ENCODE peak calls at places on chromosome 1, in eight cellular contexts. H is HAP-1; W is natural killer cell; Z is NCI-H187 treated with DMSO at 0.1 percent for 48 hours; P is posterior cingulate gyrus; U is occipital lobe; Y is NCI-H1694; S is activated CD4-positive, alpha-beta memory T cell treated with anti-CD3 and anti-CD28 coated beads for 36 hours. K is an unnamed sample.

GRCh38 chr1:183431840-183432547 is 13.8 kb upstream of the NMNAT2 start:
- DNase-seq in P (no peak), H (no peak), Z (no peak), Y (no peak), S (no peak), U (no peak), W (no peak), K (no peak)

GRCh38 chr1:67850611-67851075 is 17.4 kb upstream of the GNG12 start:
- DNase-seq in Z (no peak), U (no peak), P (peak), H (no peak), W (no peak), S (peak), Y (no peak), K (no peak)

GRCh38 chr1:97145321-97145956 is 423.9 kb downstream of the PTBP2 start:
- DNase-seq in Y (no peak), H (peak), Z (no peak), S (no peak), U (peak), P (peak), W (no peak), K (no peak)

GRCh38 chr1:166122873-166123466 is 43.8 kb downstream of the FAM78B start:
- DNase-seq in Y (no peak), U (no peak), S (no peak), Z (no peak), P (no peak), H (no peak), W (no peak), K (no peak)

GRCh38 chr1:85663382-85663781 is 44.9 kb downstream of the ZNHIT6 start:
- DNase-seq in Z (no peak), U (no peak), S (no peak), P (no peak), W (no peak), H (no peak), Y (no peak), K (no peak)

GRCh38 chr1:11749203-11749689 is 12.7 kb upstream of the C1orf167 start:
- DNase-seq in U (no peak), Z (no peak), H (peak), Y (no peak), P (no peak), W (peak), S (peak), K (peak)

GRCh38 chr1:30183895-30184294 is 539.5 kb downstream of the MATN1 start:
- DNase-seq in H (no peak), Y (no peak), P (no peak), Z (no peak), S (no peak), U (no peak), W (no peak), K (no peak)

GRCh38 chr1:24501371-24502167 is 1.1 kb upstream of the RCAN3 start:
- DNase-seq in S (peak), U (no peak), P (no peak), H (no peak), Z (no peak), Y (no peak), W (no peak), K (no peak)

GRCh38 chr1:88867743-88868521 is 23.4 kb downstream of the GTF2B start:
- DNase-seq in W (no peak), Y (no peak), U (no peak), P (no peak), H (no peak), Z (no peak), S (no peak), K (no peak)

GRCh38 chr1:159056069-159056698 is 20.4 kb downstream of the AIM2 start:
- DNase-seq in P (no peak), H (no peak), Z (no peak), W (no peak), U (no peak), Y (no peak), S (no peak), K (no peak)

GRCh38 chr1:172906778-172907592 is 143.8 kb downstream of the TNFSF18 start:
- DNase-seq in P (no peak), H (no peak), Z (no peak), Y (no peak), S (peak), U (no peak), W (no peak), K (no peak)

GRCh38 chr1:16128338-16128741 is 27.5 kb downstream of the EPHA2 start:
- DNase-seq in Y (no peak), Z (no peak), P (no peak), U (no peak), W (no peak), H (no peak), S (no peak), K (no peak)

GRCh38 chr1:219126267-219126862 is 47.3 kb upstream of the LYPLAL1 start:
- DNase-seq in Z (no peak), Y (no peak), H (no peak), U (no peak), P (no peak), W (no peak), S (no peak), K (no peak)

GRCh38 chr1:206851611-206852010 is 13.8 kb upstream of the IL20 start:
- DNase-seq in U (no peak), Y (no peak), Z (no peak), P (no peak), H (no peak), S (no peak), W (no peak), K (no peak)

GRCh38 chr1:39412892-39413291 is 78.5 kb upstream of the BMP8A start:
- DNase-seq in S (no peak), U (no peak), Y (no peak), Z (no peak), P (no peak), H (no peak), W (no peak), K (no peak)

GRCh38 chr1:218886472-218886871 is 287.2 kb upstream of the LYPLAL1 start:
- DNase-seq in W (no peak), U (no peak), Y (no peak), H (no peak), S (no peak), P (peak), Z (no peak), K (no peak)

GRCh38 chr1:108199231-108199657 is 899 bp downstream of the SLC25A24 start:
- DNase-seq in U (no peak), Z (no peak), W (no peak), Y (peak), P (no peak), S (no peak), H (peak), K (no peak)

GRCh38 chr1:206464456-206464964 is 5.8 kb upstream of the IKBKE start:
- DNase-seq in H (no peak), Y (no peak), W (no peak), P (peak), S (peak), Z (no peak), U (no peak), K (no peak)

GRCh38 chr1:47776554-47777156 is 220.5 kb downstream of the TRABD2B start:
- DNase-seq in H (no peak), W (no peak), P (peak), S (no peak), U (no peak), Y (no peak), Z (no peak), K (no peak)

GRCh38 chr1:47280142-47280541 is 33.8 kb downstream of the STIL start:
- DNase-seq in S (no peak), Z (no peak), U (no peak), Y (no peak), P (no peak), H (no peak), W (no peak), K (no peak)

GRCh38 chr1:113980120-113980519 is 846 bp downstream of the OLFML3 start:
- DNase-seq in P (no peak), W (no peak), Y (no peak), S (no peak), H (no peak), Z (no peak), U (no peak), K (no peak)

GRCh38 chr1:215083408-215083961 is 948 bp downstream of the KCNK2 start:
- DNase-seq in Y (no peak), Z (no peak), W (no peak), S (no peak), P (peak), H (peak), U (no peak), K (no peak)